ENCODE peak calls at places on chromosomes 13 and 19, in six cellular contexts. P is CD8-positive, alpha-beta memory T cell; R is heart left ventricle; H is transverse colon; M is testis; J is mucosa of descending colon. Z is an unnamed sample. For H3K4me1, the result is how much of the 10 kb centered on the place peaks cover.

GRCh38 chr13:24684600-24684998 is 4.4 kb downstream of the ATP12A start:
- DNase-seq in P (peak), R (no peak), H (no peak), M (no peak), J (no peak), Z (no peak)

GRCh38 chr19:47135156-47135555 is 4.5 kb downstream of the SAE1 start:
- DNase-seq in P (no peak), R (no peak), H (no peak), M (no peak), J (no peak), Z (no peak)

GRCh38 chr13:76425930-76426329 is 460.3 kb downstream of the KCTD12 start:
- DNase-seq in P (no peak), R (no peak), H (no peak), M (no peak), J (no peak), Z (no peak)

GRCh38 chr19:7605490-7606222 is 10.0 kb downstream of the CAMSAP3 start:
- DNase-seq in P (no peak), R (no peak), H (no peak), M (peak), J (no peak), Z (peak)

GRCh38 chr13:30576528-30576927 is 41.2 kb upstream of the USPL1 start:
- DNase-seq in P (peak), R (peak), H (peak), M (no peak), J (no peak), Z (no peak)

GRCh38 chr19:55658846-55659459 is 4.1 kb downstream of the U2AF2 start:
- DNase-seq in P (no peak), R (no peak), H (no peak), M (no peak), J (no peak), Z (no peak)

GRCh38 chr19:49988433-49988832 is 27.5 kb upstream of the SIGLEC11 start:
- DNase-seq in P (no peak), R (no peak), H (no peak), M (no peak), J (peak), Z (no peak)

GRCh38 chr19:31037311-31037710 is 311.9 kb downstream of the TSHZ3 start:
- DNase-seq in P (no peak), R (no peak), H (no peak), M (no peak), J (no peak), Z (no peak)

GRCh38 chr13:34993470-34993869 is 51.4 kb downstream of the NBEA start:
- DNase-seq in P (no peak), R (no peak), H (no peak), M (no peak), J (no peak), Z (no peak)

DNA sequence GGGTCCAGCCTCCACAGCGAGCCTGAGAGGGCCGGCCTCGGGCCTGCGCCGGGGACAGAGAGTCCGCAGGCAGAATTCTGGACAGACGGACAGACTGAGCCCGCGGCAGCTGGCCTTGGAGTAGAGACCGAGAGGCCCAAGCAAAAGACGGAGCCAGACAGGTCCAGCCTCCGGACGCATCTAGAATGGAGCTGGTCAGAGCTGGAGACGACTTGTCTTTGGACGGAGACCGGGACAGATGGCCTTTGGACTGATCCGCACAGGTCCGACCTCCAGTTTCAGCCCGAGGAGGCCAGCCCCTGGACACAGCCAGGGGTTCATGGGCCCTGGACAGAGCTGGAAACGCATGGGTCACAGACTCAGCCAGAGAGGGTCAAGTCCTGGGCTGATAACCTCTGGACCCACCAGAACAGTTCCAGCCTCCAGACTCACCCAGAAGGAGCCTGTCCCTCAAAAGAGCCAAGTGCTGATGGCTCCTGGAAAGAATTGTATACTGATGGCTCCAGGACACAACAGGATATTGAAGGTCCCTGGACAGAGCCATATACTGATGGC is 490 bp downstream of the ITPKC start:
- DNase-seq in P (no peak), R (no peak), H (no peak), M (peak), J (no peak), Z (no peak)
- H3K4me1 ChIP-seq in P (half or more), R (half or more), H (under half), M (half or more), J (under half), Z (under half)

GRCh38 chr13:83878691-83879410 is 3.4 kb downstream of the SLITRK1 start:
- DNase-seq in P (no peak), R (no peak), H (no peak), M (no peak), J (peak), Z (no peak)

GRCh38 chr13:83876546-83876945 is 5.7 kb downstream of the SLITRK1 start:
- DNase-seq in P (no peak), R (no peak), H (no peak), M (no peak), J (no peak), Z (no peak)

GRCh38 chr13:83880275-83881027 is 1.8 kb downstream of the SLITRK1 start:
- DNase-seq in P (no peak), R (no peak), H (no peak), M (no peak), J (no peak), Z (no peak)

GRCh38 chr13:83879431-83880171 is 2.7 kb downstream of the SLITRK1 start:
- DNase-seq in P (no peak), R (no peak), H (no peak), M (no peak), J (no peak), Z (no peak)

GRCh38 chr13:83877901-83878300 is 4.4 kb downstream of the SLITRK1 start:
- DNase-seq in P (no peak), R (no peak), H (no peak), M (no peak), J (no peak), Z (no peak)
- H3K4me3 ChIP-seq in P (no peak), R (no peak), H (no peak), M (no peak), J (no peak), Z (no peak)

DNA sequence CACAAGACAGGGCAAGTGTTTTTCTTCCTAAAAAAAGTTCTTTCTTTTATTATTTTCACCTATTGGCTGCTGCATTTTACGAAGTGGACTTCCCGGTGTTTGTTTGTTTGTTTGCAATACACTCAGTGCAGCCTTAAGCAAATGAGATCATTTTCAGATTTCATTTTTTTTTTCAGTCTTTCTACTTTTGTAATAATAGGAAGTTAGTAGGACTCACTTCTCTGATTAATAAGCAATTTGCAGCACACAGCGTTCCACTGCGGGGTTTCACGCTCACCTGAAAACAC is 128.3 kb downstream of the STK24 start:
- DNase-seq in P (no peak), R (no peak), H (no peak), M (no peak), J (no peak), Z (no peak)
- H3K4me1 ChIP-seq in P (under half), R (under half), H (under half), M (under half), J (under half), Z (under half)

DNA sequence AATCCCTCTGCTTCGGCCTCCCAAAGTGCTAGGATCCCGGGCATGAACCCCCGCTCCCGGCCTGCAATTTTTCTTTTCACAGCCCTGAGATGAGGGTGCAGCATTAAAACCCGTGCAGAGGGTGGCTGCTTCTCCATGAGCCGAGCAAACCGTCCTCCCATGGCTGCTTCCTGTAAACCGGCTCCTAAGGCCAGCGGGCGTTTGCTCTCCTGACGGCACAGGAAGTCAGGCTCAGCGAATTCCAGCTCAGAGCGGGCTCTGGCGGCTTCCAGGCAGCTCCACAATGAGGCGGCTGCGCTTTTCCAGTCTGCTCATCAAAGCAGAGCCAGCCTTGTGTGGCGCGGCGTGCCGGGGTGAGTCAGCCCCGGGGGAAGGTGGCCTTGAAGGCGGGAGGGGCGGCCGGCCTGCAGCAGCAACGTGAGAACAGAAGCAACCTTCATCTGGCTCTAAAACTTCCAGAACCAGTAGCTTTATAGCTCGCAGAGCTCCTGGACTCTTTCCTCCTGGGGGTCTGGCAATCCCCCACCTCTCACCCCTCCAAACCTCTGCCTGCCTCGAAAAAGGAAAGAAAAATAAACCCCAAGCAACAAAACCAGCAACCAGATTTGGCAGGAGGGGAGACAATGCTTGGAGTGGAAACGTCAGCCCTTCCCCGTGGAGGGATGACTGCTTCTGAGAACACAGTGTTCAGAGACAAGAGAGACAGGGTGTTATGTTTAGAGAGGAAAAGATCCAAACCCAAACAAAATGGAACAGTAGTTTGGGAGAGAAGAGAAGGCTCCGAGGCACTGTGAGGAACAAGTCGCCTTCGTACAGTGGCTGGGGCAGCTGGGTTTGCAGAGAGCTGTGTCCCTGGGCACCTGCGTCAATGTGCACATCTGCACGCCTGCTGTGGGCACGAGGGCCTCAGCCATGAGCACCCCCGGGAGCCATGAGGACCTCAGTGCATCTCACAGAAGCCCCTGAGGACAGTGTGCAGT is 67.8 kb downstream of the GADD45B start:
- DNase-seq in P (peak), R (peak), H (peak), M (peak), J (peak), Z (no peak)
- H3K4me3 ChIP-seq in P (peak), R (peak), H (no peak), M (no peak), J (no peak), Z (no peak)

GRCh38 chr19:15268192-15268927 is 36.1 kb upstream of the EPHX3 start:
- DNase-seq in P (no peak), R (no peak), H (no peak), M (no peak), J (no peak), Z (no peak)
- H3K4me1 ChIP-seq in P (under half), R (half or more), H (under half), M (half or more), J (under half), Z (under half)

Z was measured in Panc1.